ENCODE peak calls at places on chromosomes 2 and 18, in four cellular contexts. L, E, A and U are unnamed samples.

GRCh38 chr18:29164020-29164706 is 987.2 kb upstream of the CDH2 start:
- DNase-seq in A (no peak), E (peak), L (no peak), U (peak)

GRCh38 chr2:241774419-241775222 is 2.0 kb upstream of the GAL3ST2 start:
- DNase-seq in E (peak), A (peak), L (no peak), U (no peak)

GRCh38 chr2:241703128-241703604 is 1.3 kb downstream of the ING5 start:
- DNase-seq in L (no peak), E (peak), A (peak), U (no peak)

GRCh38 chr2:73938761-73939352 is 12.2 kb downstream of the DGUOK start:
- DNase-seq in L (no peak), A (no peak), E (peak), U (no peak)

GRCh38 chr2:156589381-156590079 is 153.4 kb downstream of the GPD2 start:
- DNase-seq in E (peak), L (peak), A (no peak), U (peak)

GRCh38 chr2:70099270-70099669 is 12.0 kb downstream of the PCBP1 start:
- DNase-seq in A (no peak), E (no peak), L (no peak), U (no peak)

GRCh38 chr2:99066602-99067001 is 74.9 kb upstream of the C2orf15 start:
- DNase-seq in L (peak), E (peak), A (peak), U (peak)

GRCh38 chr2:240121190-240121589 is 14.9 kb downstream of the COPS9 start:
- DNase-seq in A (no peak), L (peak), E (no peak), U (no peak)

GRCh38 chr2:168928113-168928823 is 27.2 kb downstream of the G6PC2 start:
- DNase-seq in E (no peak), A (no peak), L (no peak), U (peak)

GRCh38 chr2:202911203-202911512 is 315 bp downstream of the WDR12 start:
- DNase-seq in L (no peak), E (no peak), A (no peak), U (no peak)

GRCh38 chr2:128451636-128452411 is 133.2 kb upstream of the HS6ST1 start:
- DNase-seq in E (no peak), A (no peak), L (no peak), U (no peak)

GRCh38 chr18:11689972-11690570 is 1.0 kb downstream of the GNAL start:
- DNase-seq in E (peak), A (no peak), L (no peak), U (peak)

GRCh38 chr2:187434342-187434785 is 13.7 kb downstream of the CALCRL start:
- DNase-seq in E (no peak), L (no peak), A (no peak), U (peak)

GRCh38 chr2:172094319-172095145 is 8.2 kb downstream of the DLX2 start:
- DNase-seq in A (no peak), L (no peak), E (no peak), U (no peak)

GRCh38 chr2:129439686-129440302 is 539.7 kb upstream of the RAB6C start:
- DNase-seq in A (no peak), E (no peak), L (no peak), U (no peak)

GRCh38 chr2:73984203-73984921 is at the start of gene TET3:
- DNase-seq in E (no peak), L (peak), A (no peak), U (no peak)

GRCh38 chr2:125167820-125168219 is 1142.7 kb downstream of the CNTNAP5 start:
- DNase-seq in A (no peak), E (peak), L (no peak), U (peak)

GRCh38 chr18:9403795-9404564 is 69.4 kb downstream of the TWSG1 start:
- DNase-seq in A (no peak), L (peak), E (no peak), U (no peak)

GRCh38 chr2:173964565-173965371 is 405 bp downstream of the SP3 start:
- DNase-seq in A (peak), E (peak), L (peak), U (peak)